ENCODE peak calls at places on chromosomes 16 and 17, in six cellular contexts. V, M, G, I, O and L are unnamed samples.

GRCh38 chr17:82127704-82128103 is 29.7 kb upstream of the FASN start:
- DNase-seq in V (no peak), O (no peak), G (no peak), M (no peak), I (peak; percentile 11), L (no peak)

GRCh38 chr17:74916136-74916850 is 6.8 kb downstream of the USH1G start:
- DNase-seq in M (no peak), O (no peak), I (peak; percentile 63), G (no peak), V (no peak), L (no peak)

GRCh38 chr16:67555795-67556212 is 6.5 kb upstream of the CTCF start:
- DNase-seq in V (no peak), G (no peak), M (no peak), O (no peak), I (no peak), L (no peak)

GRCh38 chr17:13743906-13744305 is 142.2 kb upstream of the HS3ST3A1 start:
- DNase-seq in G (no peak), O (no peak), V (no peak), M (no peak), I (no peak), L (no peak)

GRCh38 chr16:19517424-19518089 is 4.3 kb downstream of the GDE1 start:
- DNase-seq in O (no peak), V (no peak), I (no peak), G (peak; percentile 48), M (peak; percentile 21), L (no peak)

GRCh38 chr17:71200597-71200996 is 920.2 kb upstream of the SOX9 start:
- DNase-seq in M (no peak), G (no peak), O (no peak), V (no peak), I (no peak), L (no peak)

GRCh38 chr16:2467301-2468141 is 3.6 kb upstream of the NTN3 start:
- DNase-seq in M (no peak), I (peak; percentile 89), V (no peak), G (peak; percentile 87), O (no peak), L (peak; percentile 85)

GRCh38 chr17:69499301-69499700 is 84.8 kb downstream of the MAP2K6 start:
- DNase-seq in I (no peak), G (no peak), O (no peak), V (no peak), M (no peak), L (no peak)

GRCh38 chr16:82741073-82741615 is 114.4 kb downstream of the CDH13 start:
- DNase-seq in V (no peak), M (no peak), I (no peak), G (no peak), O (no peak), L (no peak)
- TF ChIP-seq CHD2 in V (no peak), M (no peak), I (no peak), G (no peak), O (no peak), L (no peak)

DNA sequence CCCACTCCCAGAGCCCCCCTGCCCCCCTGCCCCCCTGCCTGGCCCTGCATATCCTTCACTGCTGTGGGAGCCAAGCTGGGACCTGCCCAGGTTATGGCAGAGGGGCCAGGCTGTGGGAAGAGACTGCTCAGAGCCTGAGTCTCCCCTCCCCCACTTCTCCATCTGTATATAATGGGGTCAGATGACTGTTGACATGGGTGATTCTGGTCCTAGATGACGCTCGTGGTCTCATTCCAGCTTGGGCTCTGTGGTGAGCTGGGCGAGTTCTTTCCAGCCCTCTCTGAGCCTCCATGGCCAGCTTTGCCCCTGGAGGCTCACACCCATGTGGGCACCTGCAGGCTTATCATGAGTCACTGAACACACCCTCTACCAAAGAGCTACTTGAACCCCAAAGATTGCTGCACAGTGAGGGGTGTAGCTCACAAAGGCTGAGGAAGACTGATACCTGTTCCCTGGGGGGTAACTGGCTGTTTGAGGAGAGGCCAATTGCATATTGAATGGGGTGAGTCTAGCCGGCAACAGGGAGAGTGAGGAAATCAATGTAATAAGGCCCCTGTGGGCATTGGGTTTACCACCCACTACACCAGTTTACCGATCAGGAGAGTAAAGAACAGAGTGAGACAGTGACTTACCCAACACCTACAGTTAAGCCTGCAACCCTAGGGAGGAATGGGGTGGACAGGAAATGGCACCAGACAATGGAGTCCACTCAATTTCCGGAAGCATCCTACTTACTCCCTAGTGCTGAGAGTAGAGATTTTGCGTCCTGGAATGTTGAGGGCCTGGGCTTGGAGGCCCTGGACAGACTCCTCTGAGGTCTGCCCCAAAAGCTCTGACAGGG is 4.2 kb upstream of the SREBF1 start:
- DNase-seq in V (peak; percentile 35), G (no peak), I (no peak), M (peak; percentile 24), O (no peak), L (no peak)
- TF ChIP-seq CHD2 in V (no peak), G (no peak), I (no peak), M (no peak), O (no peak), L (no peak)

DNA sequence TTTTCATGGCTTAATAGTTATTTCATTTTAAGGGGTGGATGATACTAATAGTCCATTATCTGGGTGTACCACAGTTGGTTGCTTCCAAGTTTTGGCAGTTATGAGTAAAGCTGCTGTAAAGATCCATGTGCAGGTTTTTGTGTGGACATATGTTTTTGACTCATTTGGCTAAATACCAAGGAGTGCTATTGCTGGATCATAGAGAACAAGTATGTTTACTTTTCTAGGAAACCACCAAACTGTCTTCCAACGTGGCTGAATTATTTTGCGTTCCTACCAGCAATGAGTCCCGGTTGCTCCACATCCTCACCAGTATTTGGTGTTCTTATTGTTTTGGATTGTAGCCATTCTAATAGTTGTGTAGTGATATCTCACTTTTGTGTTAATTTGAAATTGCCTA is 181.9 kb downstream of the SPECC1 start:
- DNase-seq in M (no peak), V (no peak), I (no peak), G (no peak), O (no peak), L (no peak)
- TF ChIP-seq CHD2 in M (no peak), V (no peak), I (no peak), G (no peak), O (no peak), L (no peak)

DNA sequence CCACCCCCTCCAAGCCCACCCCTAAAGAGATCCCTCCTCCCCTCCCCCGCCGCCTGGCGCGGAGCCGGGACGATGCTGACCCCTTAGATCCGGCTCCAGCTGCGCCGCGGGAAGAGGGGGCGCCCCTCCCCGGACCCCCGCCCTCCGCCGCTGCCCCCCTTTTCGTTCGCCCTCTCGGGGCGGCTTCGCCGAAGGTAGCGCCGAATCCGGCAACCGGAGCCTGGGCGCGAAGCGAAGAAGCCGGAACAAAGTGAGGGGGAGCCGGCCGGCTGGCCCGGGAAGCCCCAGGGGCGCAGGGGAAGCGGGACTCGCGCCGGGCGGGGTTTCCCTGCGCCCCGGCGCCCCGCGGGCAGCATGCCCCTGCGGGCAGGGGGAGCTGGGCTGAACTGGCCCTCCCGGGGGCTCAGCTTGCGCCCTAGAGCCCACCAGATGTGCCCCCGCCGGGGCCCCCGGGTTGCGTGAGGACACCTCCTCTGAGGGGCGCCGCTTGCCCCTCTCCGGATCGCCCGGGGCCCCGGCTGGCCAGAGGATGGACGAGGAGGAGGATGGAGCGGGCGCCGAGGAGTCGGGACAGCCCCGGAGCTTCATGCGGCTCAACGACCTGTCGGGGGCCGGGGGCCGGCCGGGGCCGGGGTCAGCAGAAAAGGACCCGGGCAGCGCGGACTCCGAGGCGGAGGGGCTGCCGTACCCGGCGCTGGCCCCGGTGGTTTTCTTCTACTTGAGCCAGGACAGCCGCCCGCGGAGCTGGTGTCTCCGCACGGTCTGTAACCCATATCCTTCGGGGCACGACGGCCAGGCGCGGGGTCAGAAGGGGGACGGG is 626 bp downstream of the CACNA1G start:
- DNase-seq in O (no peak), V (no peak), M (no peak), I (peak; percentile 66), G (no peak), L (no peak)
- TF ChIP-seq CHD2 in O (no peak), V (no peak), M (no peak), I (no peak), G (no peak), L (no peak)

DNA sequence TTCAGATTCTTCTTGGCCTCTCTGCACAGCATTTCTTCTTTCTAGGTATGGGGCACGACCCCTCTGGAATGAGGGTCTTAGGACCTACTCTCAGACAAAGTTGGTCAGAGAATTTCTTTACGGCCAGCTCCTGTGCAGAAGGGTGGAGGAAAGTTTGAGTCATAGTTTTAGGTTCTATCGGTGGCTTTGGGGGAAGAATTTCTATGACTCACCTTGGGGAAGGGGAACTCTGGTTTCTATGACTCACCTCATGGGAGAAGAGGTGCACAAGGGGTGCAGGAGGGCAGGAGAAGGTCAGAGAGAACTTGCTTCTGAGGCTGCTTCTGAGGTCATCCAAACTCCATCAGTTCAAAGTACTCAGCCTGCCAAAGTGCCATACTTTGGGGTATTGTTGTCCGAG is 2.5 kb upstream of the ABCC12 start:
- DNase-seq in V (peak; percentile 31), M (no peak), I (no peak), G (peak; percentile 21), O (peak; percentile 48), L (no peak)
- TF ChIP-seq CHD2 in V (no peak), M (no peak), I (no peak), G (no peak), O (no peak), L (no peak)

GRCh38 chr17:17107891-17108680 is 65.8 kb downstream of the MPRIP start:
- DNase-seq in V (no peak), G (no peak), O (no peak), I (peak; percentile 38), M (no peak), L (no peak)
- TF ChIP-seq CHD2 in V (no peak), G (no peak), O (no peak), I (no peak), M (no peak), L (no peak)